ENCODE peak calls at places on chromosomes 7 and 10, in nine cellular contexts. P is heart right ventricle; G is RWPE1; Q is GM19239; B is activated CD8-positive, alpha-beta memory T cell treated with anti-CD3 and anti-CD28 coated beads for 48 hours; V is stimulated activated CD8-positive, alpha-beta memory T cell treated with anti-CD3 and anti-CD28 coated beads, Interleukin-12 subunit alpha, Interleukin-12 subunit beta, amount 100 ng/mL, for 4 hours; M is T-cell; X is GM03348; I is transverse colon. K is an unnamed sample.
A peak's percentile ranks its signal among the peaks of the same experiment; 100 is the strongest.

GRCh38 chr7:51219261-51219988 is 97.2 kb downstream of the COBL start:
- DNase-seq in V (no peak), B (no peak), M (no peak), G (no peak), Q (no peak), I (no peak), X (no peak), P (no peak), K (no peak)

GRCh38 chr7:151704284-151704968 is 172.5 kb downstream of the PRKAG2 start:
- DNase-seq in V (no peak), M (no peak), I (no peak), X (no peak), B (no peak), G (no peak), Q (no peak), P (no peak), K (no peak)

GRCh38 chr7:149787428-149788299 is 14.3 kb upstream of the ZNF467 start:
- DNase-seq in B (no peak), I (no peak), P (no peak), M (no peak), Q (no peak), G (no peak), V (no peak), X (no peak), K (peak; percentile 31)

GRCh38 chr7:2321020-2321419 is 6.8 kb upstream of the SNX8 start:
- DNase-seq in P (no peak), X (peak; percentile 55), M (no peak), B (no peak), Q (no peak), G (peak; percentile 46), I (no peak), V (no peak), K (no peak)

GRCh38 chr7:146736446-146737190 is 620.0 kb downstream of the CNTNAP2 start:
- DNase-seq in G (no peak), V (no peak), I (no peak), B (no peak), Q (no peak), M (no peak), X (peak; percentile 4), P (no peak), K (no peak)

GRCh38 chr7:158021836-158022235 is 565.8 kb downstream of the PTPRN2 start:
- DNase-seq in P (no peak), V (no peak), M (no peak), Q (no peak), B (no peak), X (no peak), I (no peak), G (no peak), K (no peak)

GRCh38 chr7:123024989-123025758 is 29.7 kb upstream of the TAS2R16 start:
- DNase-seq in P (no peak), V (no peak), B (no peak), X (no peak), I (no peak), M (no peak), G (no peak), Q (no peak), K (no peak)

GRCh38 chr10:132054564-132054963 is 11.2 kb upstream of the JAKMIP3 start:
- DNase-seq in I (no peak), V (no peak), Q (no peak), P (no peak), G (peak; percentile 31), X (no peak), B (no peak), M (no peak), K (no peak)

GRCh38 chr7:42406358-42406757 is 169.3 kb upstream of the GLI3 start:
- DNase-seq in P (no peak), X (no peak), Q (no peak), G (no peak), B (no peak), I (no peak), M (no peak), V (no peak), K (no peak)

GRCh38 chr7:103127006-103127405 is 21.9 kb downstream of the NAPEPLD start:
- DNase-seq in M (no peak), X (no peak), V (no peak), I (no peak), Q (no peak), B (no peak), P (no peak), G (no peak), K (no peak)

GRCh38 chr7:33547880-33548279 is 357.5 kb upstream of the BMPER start:
- DNase-seq in Q (no peak), G (no peak), M (no peak), I (no peak), P (no peak), V (no peak), B (no peak), X (no peak), K (no peak)

GRCh38 chr7:40133561-40134427 is 628 bp downstream of the MPLKIP start:
- DNase-seq in G (peak; percentile 12), Q (peak; percentile 6), V (no peak), X (peak; percentile 39), B (no peak), P (no peak), I (no peak), M (peak; percentile 1), K (no peak)

GRCh38 chr7:107044347-107045194 is at the start of gene PRKAR2B:
- DNase-seq in G (peak; percentile 49), B (peak; percentile 38), Q (peak; percentile 85), V (peak; percentile 65), M (peak; percentile 71), P (peak; percentile 76), I (peak; percentile 77), X (peak; percentile 93), K (peak; percentile 95)

GRCh38 chr7:14858410-14858809 is 44.1 kb downstream of the DGKB start:
- DNase-seq in P (no peak), I (no peak), B (no peak), X (no peak), G (no peak), Q (no peak), V (no peak), M (no peak), K (peak; percentile 51)

GRCh38 chr7:155405399-155406318 is 52.3 kb upstream of the EN2 start:
- DNase-seq in G (no peak), V (peak; percentile 7), M (no peak), Q (no peak), I (no peak), P (no peak), B (no peak), X (no peak), K (peak; percentile 39)

GRCh38 chr7:51035696-51036095 is 253.0 kb upstream of the GRB10 start:
- DNase-seq in V (no peak), B (no peak), G (no peak), Q (no peak), M (no peak), I (no peak), P (no peak), X (peak; percentile 59), K (no peak)

GRCh38 chr10:121926157-121926556 is 1.7 kb downstream of the ATE1 start:
- DNase-seq in X (no peak), P (no peak), I (no peak), V (no peak), G (no peak), Q (no peak), M (no peak), B (no peak), K (no peak)

GRCh38 chr7:13920053-13920697 is 69.3 kb downstream of the ETV1 start:
- DNase-seq in X (peak; percentile 73), G (peak; percentile 83), V (no peak), M (no peak), B (no peak), P (peak; percentile 55), Q (no peak), I (peak; percentile 20), K (peak; percentile 87)

GRCh38 chr7:80661729-80662128 is 23.3 kb downstream of the CD36 start:
- DNase-seq in X (no peak), I (no peak), B (no peak), M (no peak), P (no peak), G (no peak), V (no peak), Q (no peak), K (no peak)

GRCh38 chr7:82559203-82559805 is 115.7 kb upstream of the CACNA2D1 start:
- DNase-seq in X (no peak), B (no peak), I (peak; percentile 12), M (no peak), G (peak; percentile 21), V (no peak), Q (no peak), P (no peak), K (peak; percentile 99)

GRCh38 chr7:80335473-80336232 is 176.2 kb downstream of the GNAT3 start:
- DNase-seq in B (no peak), X (no peak), V (no peak), G (no peak), P (no peak), I (peak; percentile 61), M (no peak), Q (no peak), K (peak; percentile 91)

GRCh38 chr10:6299234-6299633 is 96.5 kb downstream of the PFKFB3 start:
- DNase-seq in B (no peak), V (no peak), X (no peak), M (no peak), G (peak; percentile 97), Q (no peak), P (no peak), I (peak; percentile 17), K (no peak)

GRCh38 chr7:146961617-146962016 is 845.0 kb downstream of the CNTNAP2 start:
- DNase-seq in I (no peak), B (no peak), V (no peak), G (peak; percentile 0), Q (no peak), P (peak; percentile 35), X (peak; percentile 84), M (no peak), K (no peak)

GRCh38 chr7:5422324-5423271 is 1.0 kb downstream of the TNRC18 start:
- DNase-seq in V (no peak), I (no peak), B (no peak), M (no peak), G (no peak), X (peak; percentile 58), Q (no peak), P (no peak), K (peak; percentile 70)

GRCh38 chr7:44194069-44194468 is 4.8 kb upstream of the GCK start:
- DNase-seq in P (no peak), B (peak; percentile 10), I (no peak), Q (no peak), V (no peak), M (no peak), X (no peak), G (no peak), K (no peak)

K was measured in NCI-H1092 treated with DMSO at 0.1 percent for 48 hours.